ENCODE peak calls at places on chromosome 18, in ten cellular contexts. P, V, U, W, L, F, Z, E, Q and C are unnamed samples.

GRCh38 chr18:9683418-9684396 is 24.4 kb upstream of the RAB31 start:
- DNase-seq in P (peak), V (no peak), U (no peak), W (peak), L (peak), F (peak), Z (no peak), E (peak), Q (no peak), C (peak)

GRCh38 chr18:1438458-1438910 is 533.8 kb downstream of the ADCYAP1 start:
- DNase-seq in P (no peak), V (no peak), U (no peak), W (no peak), L (no peak), F (peak), Z (no peak), E (no peak), Q (no peak), C (peak)

GRCh38 chr18:73136134-73136533 is 268.3 kb upstream of the NETO1 start:
- DNase-seq in P (peak), V (no peak), U (no peak), W (peak), L (no peak), F (no peak), Z (peak), E (peak), Q (no peak), C (peak)

GRCh38 chr18:62828852-62829251 is 113.5 kb downstream of the PHLPP1 start:
- DNase-seq in P (no peak), V (no peak), U (no peak), W (no peak), L (no peak), F (no peak), Z (no peak), E (no peak), Q (no peak), C (no peak)

GRCh38 chr18:69898241-69898861 is 49.3 kb downstream of the CD226 start:
- DNase-seq in P (no peak), V (no peak), U (no peak), W (peak), L (no peak), F (peak), Z (no peak), E (no peak), Q (no peak), C (no peak)

GRCh38 chr18:48545690-48546365 is 7.0 kb downstream of the CTIF start:
- DNase-seq in P (peak), V (peak), U (no peak), W (peak), L (peak), F (peak), Z (no peak), E (peak), Q (no peak), C (peak)

GRCh38 chr18:28248653-28249052 is 71.7 kb upstream of the CDH2 start:
- DNase-seq in P (no peak), V (no peak), U (no peak), W (no peak), L (no peak), F (no peak), Z (no peak), E (no peak), Q (no peak), C (peak)

GRCh38 chr18:54775686-54776085 is 52.6 kb upstream of the RAB27B start:
- DNase-seq in P (no peak), V (no peak), U (no peak), W (peak), L (no peak), F (peak), Z (no peak), E (no peak), Q (no peak), C (peak)

GRCh38 chr18:49464718-49465598 is 4.5 kb upstream of the DYM start:
- DNase-seq in P (no peak), V (no peak), U (no peak), W (peak), L (no peak), F (peak), Z (no peak), E (no peak), Q (no peak), C (peak)

GRCh38 chr18:30940952-30941539 is 101.5 kb downstream of the DSC3 start:
- DNase-seq in P (no peak), V (no peak), U (no peak), W (no peak), L (no peak), F (no peak), Z (no peak), E (no peak), Q (no peak), C (no peak)

GRCh38 chr18:23752796-23753195 is 63.5 kb downstream of the LAMA3 start:
- DNase-seq in P (peak), V (peak), U (no peak), W (peak), L (no peak), F (peak), Z (no peak), E (no peak), Q (no peak), C (no peak)

GRCh38 chr18:74505776-74506175 is 9.6 kb downstream of the CNDP2 start:
- DNase-seq in P (no peak), V (no peak), U (peak), W (no peak), L (no peak), F (no peak), Z (no peak), E (no peak), Q (no peak), C (no peak)

GRCh38 chr18:24019641-24020331 is 5.2 kb downstream of the TTC39C start:
- DNase-seq in P (no peak), V (no peak), U (no peak), W (peak), L (no peak), F (no peak), Z (no peak), E (no peak), Q (no peak), C (no peak)

GRCh38 chr18:74255022-74255658 is 36.6 kb downstream of the CYB5A start:
- DNase-seq in P (no peak), V (no peak), U (no peak), W (peak), L (no peak), F (peak), Z (no peak), E (no peak), Q (peak), C (no peak)

GRCh38 chr18:37565138-37565984 is at the start of gene CELF4:
- DNase-seq in P (peak), V (no peak), U (no peak), W (no peak), L (peak), F (no peak), Z (peak), E (peak), Q (peak), C (peak)

GRCh38 chr18:55856191-55856590 is 268.2 kb upstream of the TCF4 start:
- DNase-seq in P (no peak), V (no peak), U (no peak), W (peak), L (no peak), F (peak), Z (no peak), E (no peak), Q (no peak), C (peak)

GRCh38 chr18:68588169-68588568 is 126.7 kb downstream of the TMX3 start:
- DNase-seq in P (no peak), V (no peak), U (no peak), W (no peak), L (no peak), F (no peak), Z (no peak), E (no peak), Q (no peak), C (peak)

GRCh38 chr18:62827397-62827796 is 112.1 kb downstream of the PHLPP1 start:
- DNase-seq in P (peak), V (no peak), U (no peak), W (no peak), L (no peak), F (no peak), Z (no peak), E (no peak), Q (no peak), C (no peak)

GRCh38 chr18:1452821-1453220 is 548.1 kb downstream of the ADCYAP1 start:
- DNase-seq in P (no peak), V (no peak), U (no peak), W (no peak), L (no peak), F (no peak), Z (no peak), E (no peak), Q (no peak), C (no peak)

GRCh38 chr18:9215221-9215933 is 78.8 kb downstream of the ANKRD12 start:
- DNase-seq in P (no peak), V (no peak), U (no peak), W (no peak), L (no peak), F (peak), Z (no peak), E (no peak), Q (no peak), C (no peak)

GRCh38 chr18:59900222-59901128 is 679 bp downstream of the PMAIP1 start:
- DNase-seq in P (peak), V (no peak), U (peak), W (peak), L (peak), F (peak), Z (peak), E (peak), Q (peak), C (peak)

GRCh38 chr18:7821784-7822183 is 254.7 kb downstream of the PTPRM start:
- DNase-seq in P (no peak), V (no peak), U (no peak), W (no peak), L (no peak), F (no peak), Z (no peak), E (no peak), Q (no peak), C (no peak)

GRCh38 chr18:46424898-46425297 is 232.1 kb downstream of the LOXHD1 start:
- DNase-seq in P (no peak), V (no peak), U (no peak), W (no peak), L (no peak), F (no peak), Z (peak), E (peak), Q (no peak), C (peak)

GRCh38 chr18:76644580-76644979 is 149.5 kb upstream of the ZNF516 start:
- DNase-seq in P (no peak), V (no peak), U (no peak), W (no peak), L (no peak), F (no peak), Z (no peak), E (no peak), Q (no peak), C (no peak)

GRCh38 chr18:77054606-77055428 is 77.8 kb downstream of the MBP start:
- DNase-seq in P (peak), V (peak), U (no peak), W (peak), L (no peak), F (peak), Z (no peak), E (peak), Q (peak), C (peak)